ENCODE peak calls at places on chromosomes 4 and X, in seven cellular contexts. One of them, this sample, is unnamed.
A peak's percentile ranks its signal among the peaks of the same experiment; 100 is the strongest.

GRCh38 chr4:76737180-76737579 is 160.8 kb downstream of the SOWAHB start:
- DNase-seq in epithelial cell of esophagus: no peak
- DNase-seq in fibroblast of mammary gland: peak; percentile 20
- DNase-seq in GM12878: no peak
- DNase-seq in mesothelial cell of epicardium: no peak
- DNase-seq in lower leg skin: no peak
- DNase-seq in spleen: no peak
- DNase-seq in this sample: no peak

GRCh38 chr4:108171541-108172230 is 3.0 kb upstream of the LEF1 start:
- DNase-seq in GM12878: no peak
- DNase-seq in epithelial cell of esophagus: no peak
- DNase-seq in lower leg skin: no peak
- DNase-seq in spleen: peak; percentile 76
- DNase-seq in mesothelial cell of epicardium: peak; percentile 30
- DNase-seq in fibroblast of mammary gland: no peak
- DNase-seq in this sample: no peak

GRCh38 chrX:47613082-47613481 is 6.6 kb downstream of the SYN1 start:
- DNase-seq in mesothelial cell of epicardium: no peak
- DNase-seq in GM12878: no peak
- DNase-seq in fibroblast of mammary gland: no peak
- DNase-seq in lower leg skin: peak; percentile 45
- DNase-seq in spleen: no peak
- DNase-seq in epithelial cell of esophagus: peak; percentile 9
- DNase-seq in this sample: no peak

GRCh38 chr4:185589067-185589844 is 53.9 kb upstream of the PDLIM3 start:
- DNase-seq in fibroblast of mammary gland: peak; percentile 7
- DNase-seq in lower leg skin: peak; percentile 2
- DNase-seq in GM12878: no peak
- DNase-seq in spleen: no peak
- DNase-seq in epithelial cell of esophagus: no peak
- DNase-seq in mesothelial cell of epicardium: no peak
- DNase-seq in this sample: no peak

GRCh38 chr4:136078971-136079370 is 1453.3 kb downstream of the PCDH18 start:
- DNase-seq in epithelial cell of esophagus: peak; percentile 20
- DNase-seq in mesothelial cell of epicardium: no peak
- DNase-seq in spleen: no peak
- DNase-seq in GM12878: no peak
- DNase-seq in fibroblast of mammary gland: peak; percentile 3
- DNase-seq in lower leg skin: no peak
- DNase-seq in this sample: no peak

GRCh38 chr4:130955520-130955919 is 1859.6 kb downstream of the C4orf33 start:
- DNase-seq in fibroblast of mammary gland: no peak
- DNase-seq in spleen: no peak
- DNase-seq in mesothelial cell of epicardium: no peak
- DNase-seq in lower leg skin: no peak
- DNase-seq in epithelial cell of esophagus: no peak
- DNase-seq in GM12878: no peak
- DNase-seq in this sample: no peak

GRCh38 chr4:125280892-125281403 is 33.8 kb upstream of the FAT4 start:
- DNase-seq in GM12878: no peak
- DNase-seq in lower leg skin: no peak
- DNase-seq in fibroblast of mammary gland: no peak
- DNase-seq in epithelial cell of esophagus: no peak
- DNase-seq in spleen: peak; percentile 67
- DNase-seq in mesothelial cell of epicardium: no peak
- DNase-seq in this sample: no peak

GRCh38 chr4:83011779-83012630 is 1.4 kb upstream of the LIN54 start:
- DNase-seq in epithelial cell of esophagus: peak; percentile 54
- DNase-seq in fibroblast of mammary gland: peak; percentile 24
- DNase-seq in mesothelial cell of epicardium: peak; percentile 25
- DNase-seq in GM12878: no peak
- DNase-seq in spleen: no peak
- DNase-seq in lower leg skin: peak; percentile 88
- DNase-seq in this sample: no peak

GRCh38 chrX:6856471-6856870 is 291.0 kb upstream of the STS start:
- DNase-seq in spleen: no peak
- DNase-seq in GM12878: no peak
- DNase-seq in lower leg skin: no peak
- DNase-seq in epithelial cell of esophagus: no peak
- DNase-seq in mesothelial cell of epicardium: no peak
- DNase-seq in fibroblast of mammary gland: no peak
- DNase-seq in this sample: no peak

GRCh38 chr4:70508801-70509200 is 9.6 kb upstream of the AMTN start:
- DNase-seq in GM12878: no peak
- DNase-seq in mesothelial cell of epicardium: no peak
- DNase-seq in spleen: no peak
- DNase-seq in lower leg skin: no peak
- DNase-seq in fibroblast of mammary gland: no peak
- DNase-seq in epithelial cell of esophagus: no peak
- DNase-seq in this sample: no peak

GRCh38 chr4:169583563-169583962 is 28.8 kb downstream of the NEK1 start:
- DNase-seq in lower leg skin: no peak
- DNase-seq in epithelial cell of esophagus: no peak
- DNase-seq in spleen: no peak
- DNase-seq in fibroblast of mammary gland: peak; percentile 56
- DNase-seq in mesothelial cell of epicardium: no peak
- DNase-seq in GM12878: no peak
- DNase-seq in this sample: no peak

GRCh38 chr4:181860157-181860556 is 383.0 kb upstream of the TENM3 start:
- DNase-seq in lower leg skin: no peak
- DNase-seq in GM12878: no peak
- DNase-seq in mesothelial cell of epicardium: no peak
- DNase-seq in spleen: no peak
- DNase-seq in epithelial cell of esophagus: no peak
- DNase-seq in fibroblast of mammary gland: peak; percentile 66
- DNase-seq in this sample: no peak

GRCh38 chr4:87521757-87522374 is 7.3 kb downstream of the SPARCL1 start:
- DNase-seq in epithelial cell of esophagus: peak; percentile 71
- DNase-seq in GM12878: no peak
- DNase-seq in fibroblast of mammary gland: peak; percentile 83
- DNase-seq in spleen: no peak
- DNase-seq in lower leg skin: no peak
- DNase-seq in mesothelial cell of epicardium: no peak
- DNase-seq in this sample: no peak

GRCh38 chr4:26819026-26819425 is 41.6 kb upstream of the STIM2 start:
- DNase-seq in spleen: no peak
- DNase-seq in GM12878: no peak
- DNase-seq in mesothelial cell of epicardium: no peak
- DNase-seq in lower leg skin: no peak
- DNase-seq in epithelial cell of esophagus: no peak
- DNase-seq in fibroblast of mammary gland: no peak
- DNase-seq in this sample: no peak

GRCh38 chr4:185467101-185467500 is 4.4 kb downstream of the CCDC110 start:
- DNase-seq in GM12878: no peak
- DNase-seq in spleen: no peak
- DNase-seq in epithelial cell of esophagus: no peak
- DNase-seq in mesothelial cell of epicardium: no peak
- DNase-seq in lower leg skin: no peak
- DNase-seq in fibroblast of mammary gland: peak; percentile 57
- DNase-seq in this sample: no peak

GRCh38 chr4:8759987-8760386 is 111.7 kb downstream of the HMX1 start:
- DNase-seq in fibroblast of mammary gland: no peak
- DNase-seq in mesothelial cell of epicardium: no peak
- DNase-seq in GM12878: no peak
- DNase-seq in spleen: peak; percentile 44
- DNase-seq in lower leg skin: no peak
- DNase-seq in epithelial cell of esophagus: no peak
- DNase-seq in this sample: no peak

GRCh38 chrX:22912598-22912997 is 87.2 kb upstream of the DDX53 start:
- DNase-seq in fibroblast of mammary gland: no peak
- DNase-seq in lower leg skin: no peak
- DNase-seq in GM12878: no peak
- DNase-seq in epithelial cell of esophagus: no peak
- DNase-seq in mesothelial cell of epicardium: no peak
- DNase-seq in spleen: no peak
- DNase-seq in this sample: no peak

GRCh38 chr4:162727232-162727631 is 439.5 kb downstream of the NAF1 start:
- DNase-seq in GM12878: no peak
- DNase-seq in spleen: no peak
- DNase-seq in epithelial cell of esophagus: no peak
- DNase-seq in mesothelial cell of epicardium: no peak
- DNase-seq in lower leg skin: no peak
- DNase-seq in fibroblast of mammary gland: no peak
- DNase-seq in this sample: no peak

GRCh38 chrX:22818061-22818460 is 181.7 kb upstream of the DDX53 start:
- DNase-seq in mesothelial cell of epicardium: no peak
- DNase-seq in epithelial cell of esophagus: no peak
- DNase-seq in GM12878: no peak
- DNase-seq in fibroblast of mammary gland: no peak
- DNase-seq in spleen: no peak
- DNase-seq in lower leg skin: no peak
- DNase-seq in this sample: no peak

GRCh38 chr4:11106769-11107168 is 321.9 kb downstream of the HS3ST1 start:
- DNase-seq in epithelial cell of esophagus: peak; percentile 44
- DNase-seq in GM12878: no peak
- DNase-seq in lower leg skin: no peak
- DNase-seq in mesothelial cell of epicardium: no peak
- DNase-seq in fibroblast of mammary gland: peak; percentile 15
- DNase-seq in spleen: no peak
- DNase-seq in this sample: no peak

GRCh38 chrX:50996930-50997329 is 86.4 kb downstream of the BMP15 start:
- DNase-seq in fibroblast of mammary gland: no peak
- DNase-seq in GM12878: no peak
- DNase-seq in epithelial cell of esophagus: no peak
- DNase-seq in spleen: no peak
- DNase-seq in lower leg skin: no peak
- DNase-seq in mesothelial cell of epicardium: no peak
- DNase-seq in this sample: no peak

GRCh38 chrX:48569958-48570357 is 4.3 kb upstream of the RBM3 start:
- DNase-seq in mesothelial cell of epicardium: no peak
- DNase-seq in lower leg skin: no peak
- DNase-seq in fibroblast of mammary gland: peak; percentile 65
- DNase-seq in spleen: no peak
- DNase-seq in GM12878: peak; percentile 52
- DNase-seq in epithelial cell of esophagus: peak; percentile 56
- DNase-seq in this sample: no peak

GRCh38 chr4:30429813-30430466 is 290.2 kb upstream of the PCDH7 start:
- DNase-seq in epithelial cell of esophagus: peak; percentile 80
- DNase-seq in fibroblast of mammary gland: peak; percentile 83
- DNase-seq in mesothelial cell of epicardium: no peak
- DNase-seq in lower leg skin: no peak
- DNase-seq in spleen: no peak
- DNase-seq in GM12878: no peak
- DNase-seq in this sample: no peak

GRCh38 chrX:13939741-13940597 is 89.7 kb downstream of the GEMIN8 start:
- DNase-seq in mesothelial cell of epicardium: no peak
- DNase-seq in lower leg skin: no peak
- DNase-seq in epithelial cell of esophagus: no peak
- DNase-seq in GM12878: no peak
- DNase-seq in spleen: no peak
- DNase-seq in fibroblast of mammary gland: no peak
- DNase-seq in this sample: no peak

GRCh38 chr4:8723222-8723980 is 130.8 kb downstream of the CPZ start:
- DNase-seq in mesothelial cell of epicardium: peak; percentile 8
- DNase-seq in spleen: peak; percentile 58
- DNase-seq in fibroblast of mammary gland: no peak
- DNase-seq in lower leg skin: peak; percentile 63
- DNase-seq in GM12878: no peak
- DNase-seq in epithelial cell of esophagus: no peak
- DNase-seq in this sample: no peak

GRCh38 chr4:1746265-1746691 is 25.0 kb downstream of the TACC3 start:
- DNase-seq in lower leg skin: peak; percentile 93
- DNase-seq in spleen: peak; percentile 93
- DNase-seq in fibroblast of mammary gland: peak; percentile 56
- DNase-seq in mesothelial cell of epicardium: peak; percentile 79
- DNase-seq in GM12878: no peak
- DNase-seq in epithelial cell of esophagus: peak; percentile 72
- DNase-seq in this sample: peak; percentile 46
- TF ChIP-seq CTCF in lower leg skin: peak; percentile 12
- TF ChIP-seq CTCF in spleen: peak; percentile 85
- TF ChIP-seq CTCF in fibroblast of mammary gland: peak; percentile 61
- TF ChIP-seq CTCF in mesothelial cell of epicardium: peak; percentile 93
- TF ChIP-seq CTCF in GM12878: peak; percentile 93
- TF ChIP-seq CTCF in epithelial cell of esophagus: peak; percentile 71
- TF ChIP-seq CTCF in this sample: no peak

GRCh38 chrX:11678174-11678573 is 12.5 kb upstream of the ARHGAP6 start:
- DNase-seq in lower leg skin: no peak
- DNase-seq in GM12878: no peak
- DNase-seq in epithelial cell of esophagus: no peak
- DNase-seq in mesothelial cell of epicardium: no peak
- DNase-seq in fibroblast of mammary gland: no peak
- DNase-seq in spleen: no peak
- DNase-seq in this sample: no peak
- TF ChIP-seq CTCF in lower leg skin: no peak
- TF ChIP-seq CTCF in GM12878: peak; percentile 22
- TF ChIP-seq CTCF in epithelial cell of esophagus: peak; percentile 20
- TF ChIP-seq CTCF in mesothelial cell of epicardium: peak; percentile 23
- TF ChIP-seq CTCF in fibroblast of mammary gland: peak; percentile 37
- TF ChIP-seq CTCF in spleen: no peak
- TF ChIP-seq CTCF in this sample: no peak

DNA sequence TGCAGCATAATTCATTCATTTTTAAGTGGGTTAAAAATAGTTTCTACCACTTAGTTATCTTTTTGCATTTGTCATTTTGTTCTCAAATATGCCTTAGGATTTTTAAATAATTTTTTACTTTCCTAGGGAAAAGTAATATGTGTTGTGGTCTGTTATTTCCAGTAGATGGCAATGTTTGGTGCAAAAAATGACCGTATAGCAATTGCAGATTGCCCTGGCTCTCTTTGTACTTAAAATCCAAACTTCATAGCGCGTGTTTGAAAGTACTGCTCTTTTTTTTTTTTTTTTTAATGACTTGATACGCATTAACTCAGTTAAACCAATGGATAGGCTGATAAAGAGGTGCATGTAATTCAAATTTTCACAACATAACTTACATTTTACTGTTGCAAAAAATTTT is 74.4 kb upstream of the RBMX start:
- DNase-seq in GM12878: no peak
- DNase-seq in epithelial cell of esophagus: peak; percentile 24
- DNase-seq in fibroblast of mammary gland: peak; percentile 55
- DNase-seq in lower leg skin: no peak
- DNase-seq in mesothelial cell of epicardium: no peak
- DNase-seq in spleen: no peak
- DNase-seq in this sample: no peak
- TF ChIP-seq CTCF in GM12878: peak; percentile 25
- TF ChIP-seq CTCF in epithelial cell of esophagus: peak; percentile 27
- TF ChIP-seq CTCF in fibroblast of mammary gland: peak; percentile 51
- TF ChIP-seq CTCF in lower leg skin: no peak
- TF ChIP-seq CTCF in mesothelial cell of epicardium: peak; percentile 32
- TF ChIP-seq CTCF in spleen: peak; percentile 28
- TF ChIP-seq CTCF in this sample: no peak

DNA sequence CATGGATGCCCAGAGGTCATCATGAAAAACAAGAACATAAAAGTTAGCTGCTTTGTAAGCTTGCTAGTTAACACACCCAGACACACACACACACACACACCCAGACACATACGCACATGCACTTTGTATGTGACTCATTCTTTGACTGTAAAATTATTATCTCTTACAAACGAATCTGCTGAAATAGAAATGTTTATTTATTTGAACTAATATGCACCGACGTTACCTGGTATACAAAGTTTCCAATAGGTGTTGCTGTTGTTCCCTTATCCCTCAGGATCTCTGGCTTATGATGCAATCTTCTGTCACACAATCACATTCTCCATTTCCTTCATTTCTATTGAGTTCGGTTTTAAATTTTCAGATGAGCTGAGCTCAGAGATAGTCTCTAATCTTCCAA is 209.3 kb downstream of the PTTG2 start:
- DNase-seq in spleen: no peak
- DNase-seq in epithelial cell of esophagus: peak; percentile 56
- DNase-seq in lower leg skin: no peak
- DNase-seq in fibroblast of mammary gland: no peak
- DNase-seq in mesothelial cell of epicardium: no peak
- DNase-seq in GM12878: no peak
- DNase-seq in this sample: no peak
- TF ChIP-seq CTCF in spleen: no peak
- TF ChIP-seq CTCF in epithelial cell of esophagus: peak; percentile 42
- TF ChIP-seq CTCF in lower leg skin: no peak
- TF ChIP-seq CTCF in fibroblast of mammary gland: no peak
- TF ChIP-seq CTCF in mesothelial cell of epicardium: no peak
- TF ChIP-seq CTCF in GM12878: no peak
- TF ChIP-seq CTCF in this sample: no peak